ENCODE peak calls at places on chromosome 9, in five cellular contexts. M is left ventricle myocardium inferior; R is effector memory CD4-positive, alpha-beta T cell; E is osteoblast; B is stomach. U is an unnamed sample.

GRCh38 chr9:8365029-8365428 is 565.5 kb upstream of the DMAC1 start:
- DNase-seq in M (no peak), R (no peak), E (peak), B (no peak), U (no peak)

GRCh38 chr9:14347408-14348224 is 33.7 kb upstream of the NFIB start:
- DNase-seq in M (peak), R (no peak), E (peak), B (no peak), U (no peak)

GRCh38 chr9:98010450-98010849 is 27.3 kb downstream of the ANP32B start:
- DNase-seq in M (no peak), R (no peak), E (no peak), B (no peak), U (no peak)

GRCh38 chr9:75488714-75489100 is 400.4 kb downstream of the OSTF1 start:
- DNase-seq in M (no peak), R (no peak), E (no peak), B (no peak), U (peak)

GRCh38 chr9:134559013-134559412 is 82.6 kb upstream of the COL5A1 start:
- DNase-seq in M (no peak), R (no peak), E (no peak), B (no peak), U (no peak)

GRCh38 chr9:2711716-2712115 is 5.6 kb upstream of the KCNV2 start:
- DNase-seq in M (no peak), R (no peak), E (no peak), B (no peak), U (no peak)

GRCh38 chr9:114247086-114247485 is 75.8 kb upstream of the ORM1 start:
- DNase-seq in M (no peak), R (no peak), E (no peak), B (no peak), U (no peak)

GRCh38 chr9:126587187-126588185 is 26.2 kb upstream of the LMX1B start:
- DNase-seq in M (peak), R (no peak), E (peak), B (no peak), U (peak)

GRCh38 chr9:105833271-105833975 is 139.1 kb downstream of the TMEM38B start:
- DNase-seq in M (no peak), R (no peak), E (no peak), B (no peak), U (no peak)

GRCh38 chr9:86924206-86924605 is 23.1 kb downstream of the GAS1 start:
- DNase-seq in M (no peak), R (no peak), E (no peak), B (no peak), U (no peak)

GRCh38 chr9:132703336-132703735 is 33.1 kb downstream of the GTF3C4 start:
- DNase-seq in M (no peak), R (no peak), E (no peak), B (no peak), U (no peak)

GRCh38 chr9:78962186-78962585 is 609.6 kb upstream of the TLE4 start:
- DNase-seq in M (no peak), R (no peak), E (no peak), B (no peak), U (no peak)

GRCh38 chr9:19552282-19552681 is 143.5 kb downstream of the ACER2 start:
- DNase-seq in M (no peak), R (no peak), E (no peak), B (no peak), U (no peak)

GRCh38 chr9:133585481-133586367 is 23.5 kb downstream of the FAM163B start:
- DNase-seq in M (no peak), R (no peak), E (no peak), B (no peak), U (no peak)

GRCh38 chr9:134525841-134526797 is 115.5 kb upstream of the COL5A1 start:
- DNase-seq in M (peak), R (no peak), E (peak), B (peak), U (no peak)

GRCh38 chr9:128523199-128523925 is 18.8 kb downstream of the GLE1 start:
- DNase-seq in M (peak), R (no peak), E (peak), B (no peak), U (no peak)

GRCh38 chr9:37902131-37902530 is 1.8 kb downstream of the SLC25A51 start:
- DNase-seq in M (no peak), R (no peak), E (no peak), B (no peak), U (no peak)

GRCh38 chr9:83027153-83027867 is 35.6 kb downstream of the RASEF start:
- DNase-seq in M (no peak), R (no peak), E (peak), B (no peak), U (no peak)

GRCh38 chr9:94900222-94901018 is 173.9 kb downstream of the AOPEP start:
- DNase-seq in M (no peak), R (no peak), E (peak), B (no peak), U (no peak)

GRCh38 chr9:94899464-94900221 is 173.1 kb downstream of the AOPEP start:
- DNase-seq in M (no peak), R (no peak), E (no peak), B (no peak), U (no peak)

GRCh38 chr9:94904806-94905205 is 178.3 kb downstream of the AOPEP start:
- DNase-seq in M (no peak), R (no peak), E (no peak), B (no peak), U (no peak)

GRCh38 chr9:94903961-94904421 is 177.5 kb downstream of the AOPEP start:
- DNase-seq in M (no peak), R (no peak), E (no peak), B (no peak), U (no peak)

GRCh38 chr9:94901019-94901363 is 174.5 kb downstream of the AOPEP start:
- DNase-seq in M (no peak), R (no peak), E (no peak), B (no peak), U (no peak)
- H3K27ac ChIP-seq in M (peak), R (no peak), E (peak), B (peak), U (peak)

GRCh38 chr9:116319480-116319879 is 165.9 kb downstream of the PAPPA start:
- DNase-seq in M (no peak), R (no peak), E (no peak), B (no peak), U (no peak)

GRCh38 chr9:116317503-116317902 is 163.9 kb downstream of the PAPPA start:
- DNase-seq in M (no peak), R (no peak), E (no peak), B (no peak), U (no peak)

GRCh38 chr9:116320180-116320799 is 166.7 kb downstream of the PAPPA start:
- DNase-seq in M (peak), R (no peak), E (no peak), B (no peak), U (no peak)

GRCh38 chr9:116316231-116316630 is 162.6 kb downstream of the PAPPA start:
- DNase-seq in M (no peak), R (no peak), E (no peak), B (no peak), U (no peak)

GRCh38 chr9:116318463-116319271 is 165.1 kb downstream of the PAPPA start:
- DNase-seq in M (peak), R (no peak), E (no peak), B (no peak), U (no peak)
- H3K27ac ChIP-seq in M (peak), R (no peak), E (no peak), B (peak), U (no peak)

GRCh38 chr9:136510561-136510960 is 27.7 kb upstream of the SEC16A start:
- DNase-seq in M (no peak), R (no peak), E (no peak), B (no peak), U (no peak)
- H3K27ac ChIP-seq in M (peak), R (no peak), E (no peak), B (peak), U (peak)

GRCh38 chr9:33125871-33126822 is 41.0 kb downstream of the B4GALT1 start:
- DNase-seq in M (no peak), R (no peak), E (peak), B (no peak), U (no peak)
- H3K27ac ChIP-seq in M (peak), R (no peak), E (peak), B (peak), U (no peak)

GRCh38 chr9:123426406-123426805 is 70.4 kb downstream of the CRB2 start:
- DNase-seq in M (no peak), R (no peak), E (no peak), B (peak), U (no peak)
- H3K27ac ChIP-seq in M (no peak), R (no peak), E (no peak), B (no peak), U (no peak)

GRCh38 chr9:131096490-131097258 is at the start of gene AIF1L:
- DNase-seq in M (no peak), R (no peak), E (peak), B (peak), U (no peak)

GRCh38 chr9:131098391-131099087 is 2.2 kb downstream of the AIF1L start:
- DNase-seq in M (no peak), R (no peak), E (peak), B (no peak), U (no peak)

GRCh38 chr9:131097259-131097947 is 1.1 kb downstream of the AIF1L start:
- DNase-seq in M (no peak), R (no peak), E (peak), B (no peak), U (no peak)

GRCh38 chr9:131099088-131099611 is 2.8 kb downstream of the AIF1L start:
- DNase-seq in M (no peak), R (no peak), E (peak), B (no peak), U (no peak)

GRCh38 chr9:131097948-131098278 is 1.6 kb downstream of the AIF1L start:
- DNase-seq in M (no peak), R (no peak), E (peak), B (no peak), U (no peak)
- H3K27ac ChIP-seq in M (peak), R (no peak), E (no peak), B (no peak), U (peak)

GRCh38 chr9:72826954-72827953 is 125.6 kb downstream of the ALDH1A1 start:
- DNase-seq in M (no peak), R (no peak), E (no peak), B (no peak), U (no peak)

GRCh38 chr9:72818377-72818776 is 134.5 kb downstream of the ALDH1A1 start:
- DNase-seq in M (no peak), R (no peak), E (no peak), B (no peak), U (no peak)

GRCh38 chr9:72828281-72828731 is 124.5 kb downstream of the ALDH1A1 start:
- DNase-seq in M (no peak), R (no peak), E (no peak), B (no peak), U (no peak)

GRCh38 chr9:72823971-72824370 is 128.9 kb downstream of the ALDH1A1 start:
- DNase-seq in M (no peak), R (no peak), E (no peak), B (no peak), U (no peak)
- H3K27ac ChIP-seq in M (no peak), R (no peak), E (no peak), B (no peak), U (no peak)

U was measured in caudate nucleus.